ENCODE peak calls at places on chromosomes 11 and 22, in four cellular contexts. T is GM12865, Z is heart left ventricle, M is AG10803. B is an unnamed sample.
A peak's percentile ranks its signal among the peaks of the same experiment; 100 is the strongest.

GRCh38 chr11:11036185-11037161 is 178.6 kb upstream of the ZBED5 start:
- DNase-seq in M (peak; percentile 59), Z (peak; percentile 39), T (peak; percentile 84), B (peak; percentile 50)

GRCh38 chr11:62147545-62147944 is 23.7 kb downstream of the INCENP start:
- DNase-seq in M (no peak), T (no peak), Z (no peak), B (no peak)

GRCh38 chr11:65438257-65439151 is 15.9 kb downstream of the NEAT1 start:
- DNase-seq in T (no peak), Z (peak; percentile 3), M (peak; percentile 35), B (no peak)

GRCh38 chr22:33597274-33597985 is 322.8 kb downstream of the LARGE1 start:
- DNase-seq in T (no peak), M (no peak), Z (no peak), B (no peak)

GRCh38 chr22:36467042-36467810 is 14.2 kb downstream of the TXN2 start:
- DNase-seq in T (no peak), M (peak; percentile 81), Z (peak; percentile 78), B (no peak)

GRCh38 chr11:94129505-94130335 is 1.1 kb downstream of the PANX1 start:
- DNase-seq in T (peak; percentile 27), Z (no peak), M (peak; percentile 35), B (peak; percentile 34)

GRCh38 chr22:30857791-30858190 is 110.8 kb downstream of the MORC2 start:
- DNase-seq in Z (no peak), T (no peak), M (no peak), B (no peak)

GRCh38 chr11:86802601-86803051 is 2.3 kb downstream of the PRSS23 start:
- DNase-seq in M (peak; percentile 47), T (peak; percentile 29), Z (no peak), B (no peak)

GRCh38 chr11:70176940-70177689 is 26.0 kb upstream of the FADD start:
- DNase-seq in M (no peak), T (peak; percentile 38), Z (no peak), B (no peak)

GRCh38 chr11:20474951-20475517 is 87.5 kb downstream of the PRMT3 start:
- DNase-seq in T (peak; percentile 8), M (no peak), Z (no peak), B (no peak)

GRCh38 chr11:19466314-19466713 is 225.6 kb upstream of the E2F8 start:
- DNase-seq in M (no peak), T (no peak), Z (no peak), B (no peak)

GRCh38 chr22:41263704-41264103 is 22.3 kb downstream of the RANGAP1 start:
- DNase-seq in Z (no peak), M (no peak), T (no peak), B (no peak)

GRCh38 chr11:101718406-101718805 is 134.6 kb upstream of the TRPC6 start:
- DNase-seq in Z (no peak), M (no peak), T (no peak), B (no peak)

GRCh38 chr11:118343981-118344521 is at the start of gene CD3G:
- DNase-seq in T (no peak), Z (no peak), M (no peak), B (no peak)

GRCh38 chr11:73453562-73453961 is 77.4 kb downstream of the RELT start:
- DNase-seq in Z (no peak), M (peak; percentile 62), T (no peak), B (no peak)

GRCh38 chr11:101686514-101686913 is 102.7 kb upstream of the TRPC6 start:
- DNase-seq in M (peak; percentile 22), T (no peak), Z (no peak), B (no peak)

GRCh38 chr11:9092846-9093778 is 1.7 kb upstream of the SCUBE2 start:
- DNase-seq in Z (no peak), M (no peak), T (no peak), B (no peak)

GRCh38 chr22:49212466-49212865 is 615.2 kb downstream of the BRD1 start:
- DNase-seq in M (no peak), T (no peak), Z (peak; percentile 2), B (no peak)

GRCh38 chr22:42270178-42270511 is 308 bp downstream of the TCF20 start:
- DNase-seq in Z (peak; percentile 24), M (no peak), T (peak; percentile 41), B (no peak)

GRCh38 chr11:66868726-66869291 is 11.9 kb downstream of the LRFN4 start:
- DNase-seq in M (no peak), T (peak; percentile 86), Z (no peak), B (peak; percentile 60)

GRCh38 chr11:7599209-7599608 is 74.1 kb downstream of the CYB5R2 start:
- DNase-seq in Z (no peak), T (no peak), M (no peak), B (no peak)

GRCh38 chr11:65810046-65810868 is 23.4 kb downstream of the OVOL1 start:
- DNase-seq in M (no peak), Z (no peak), T (peak; percentile 26), B (no peak)

GRCh38 chr11:73072935-73073481 is 69.1 kb downstream of the FCHSD2 start:
- DNase-seq in Z (no peak), T (peak; percentile 77), M (peak; percentile 34), B (peak; percentile 57)

GRCh38 chr11:23455291-23455864 is 595.1 kb upstream of the CCDC179 start:
- DNase-seq in Z (no peak), M (no peak), T (no peak), B (no peak)

GRCh38 chr11:114316980-114317675 is 20.9 kb downstream of the NNMT start:
- DNase-seq in M (no peak), T (no peak), Z (no peak), B (no peak)

GRCh38 chr11:134633276-134633675 is 221.2 kb upstream of the B3GAT1 start:
- DNase-seq in Z (no peak), T (no peak), M (no peak), B (no peak)

GRCh38 chr11:134376150-134376921 is 35.7 kb downstream of the B3GAT1 start:
- DNase-seq in M (no peak), T (no peak), Z (no peak), B (no peak)

GRCh38 chr11:81869337-81870065 is 864.2 kb downstream of the FAM181B start:
- DNase-seq in Z (no peak), T (peak; percentile 93), M (no peak), B (peak; percentile 94)

GRCh38 chr11:74444173-74444832 is 23.0 kb downstream of the KCNE3 start:
- DNase-seq in Z (no peak), T (no peak), M (no peak), B (no peak)

DNA sequence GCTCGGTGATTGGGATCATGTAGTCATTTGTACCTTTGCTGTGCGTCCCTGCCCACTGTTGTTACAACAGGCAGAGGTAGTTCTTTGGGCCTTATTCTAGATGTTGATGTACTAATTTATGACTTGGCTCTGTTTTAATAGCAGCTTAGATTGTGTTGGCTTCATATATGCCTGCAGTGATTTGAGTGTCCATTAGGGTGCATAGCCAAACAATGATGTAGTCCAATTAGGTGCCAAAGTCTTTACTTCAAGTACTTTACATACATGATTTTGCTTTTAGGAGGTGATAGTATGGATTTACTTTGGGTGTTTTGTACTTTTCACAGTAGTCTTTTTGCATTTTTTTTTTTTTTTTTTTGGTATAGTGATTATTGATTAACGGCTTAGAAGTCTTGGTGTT is 46.4 kb downstream of the PPP6R3 start:
- DNase-seq in T (no peak), Z (no peak), M (no peak), B (no peak)
- TF ChIP-seq CTCF in T (no peak), Z (no peak), M (no peak), B (peak; percentile 10)

DNA sequence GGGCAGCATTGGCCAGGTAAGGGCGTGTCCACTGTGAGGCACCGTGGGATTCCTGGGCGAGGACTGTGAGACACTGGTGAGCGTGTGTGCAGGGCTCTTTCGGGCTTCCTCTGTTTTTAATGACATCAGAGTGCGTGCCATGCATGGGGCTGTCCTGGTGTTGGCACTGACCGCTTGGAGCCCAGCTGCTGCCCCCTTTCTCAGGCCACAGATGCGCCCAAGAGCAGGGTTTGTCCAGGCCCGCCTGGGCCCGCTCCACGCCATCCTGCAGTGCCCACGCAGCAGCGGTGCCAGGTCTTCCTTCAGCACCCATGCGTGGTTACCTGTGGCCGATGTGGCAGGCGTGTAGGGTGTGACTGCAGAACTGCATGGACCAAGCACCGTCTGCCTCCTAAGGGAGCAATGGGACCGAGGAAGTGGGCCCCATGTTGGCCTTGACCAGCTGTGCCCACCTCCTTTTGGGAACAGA is 72.3 kb upstream of the SEPTIN5 start:
- DNase-seq in T (no peak), Z (no peak), M (no peak), B (no peak)
- H3K4me3 ChIP-seq in T (no peak overlapping the region), Z (no peak overlapping the region), M (no peak overlapping the region), B (no peak overlapping the region)

GRCh38 chr22:16917144-16918003 is 90.6 kb downstream of the GAB4 start:
- DNase-seq in T (peak; percentile 78), M (peak; percentile 53), Z (peak; percentile 18), B (peak; percentile 31)
- TF ChIP-seq CTCF in T (peak; percentile 80), M (peak; percentile 67), Z (peak; percentile 60), B (peak; percentile 80)

GRCh38 chr11:122742350-122742749 is 86.8 kb downstream of the UBASH3B start:
- DNase-seq in T (no peak), M (no peak), Z (no peak), B (no peak)

GRCh38 chr11:122743093-122743741 is 87.7 kb downstream of the UBASH3B start:
- DNase-seq in M (no peak), T (no peak), Z (no peak), B (no peak)

GRCh38 chr11:122746050-122746478 is 90.5 kb downstream of the UBASH3B start:
- DNase-seq in M (no peak), T (peak; percentile 89), Z (no peak), B (peak; percentile 85)

GRCh38 chr11:122745111-122745510 is 89.6 kb downstream of the UBASH3B start:
- DNase-seq in M (no peak), Z (no peak), T (no peak), B (no peak)

DNA sequence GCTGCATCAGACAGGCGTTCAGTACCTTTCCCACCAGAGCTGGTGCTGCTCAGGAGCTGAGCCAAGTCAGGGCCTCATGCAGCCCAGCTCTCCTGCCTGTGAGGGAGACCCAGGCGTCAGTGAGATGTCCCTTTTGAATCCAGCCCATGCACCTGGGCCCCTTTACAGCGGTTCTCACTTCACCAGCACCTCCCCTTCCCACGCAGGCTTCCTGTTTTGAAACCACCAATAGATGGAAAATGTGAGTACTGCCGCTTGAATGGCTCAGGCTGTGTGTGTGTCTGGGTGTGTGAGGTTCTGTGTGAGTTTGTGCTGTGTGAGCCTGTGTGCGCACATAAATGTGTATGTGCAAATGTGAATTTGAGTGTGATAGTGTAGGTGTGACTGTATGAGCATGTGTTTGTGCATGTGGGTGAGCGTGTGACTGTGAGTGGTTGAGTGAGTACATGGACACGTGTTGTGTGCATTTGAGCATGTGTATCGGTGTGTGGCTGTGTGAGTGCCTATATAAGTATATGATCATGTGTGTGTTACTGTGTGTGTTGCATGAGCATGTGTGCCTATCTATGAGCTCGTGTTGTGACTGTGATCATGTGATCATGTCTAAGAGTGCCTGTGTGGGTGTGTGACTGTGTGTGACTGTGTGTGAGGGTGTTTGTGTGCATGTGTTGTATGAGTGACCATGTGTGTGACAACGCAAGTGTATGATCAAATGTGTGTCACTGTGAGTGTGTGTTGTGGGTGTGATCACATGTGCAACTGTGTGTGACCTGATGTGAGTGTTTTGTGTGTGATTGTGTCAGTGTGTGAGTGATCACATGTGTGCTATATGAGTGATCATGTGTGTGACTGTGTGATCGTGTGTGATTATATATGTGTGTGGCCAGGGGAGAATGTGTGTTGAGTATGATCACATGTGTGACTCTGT is 88.7 kb downstream of the UBASH3B start:
- DNase-seq in Z (no peak), T (peak; percentile 73), M (peak; percentile 39), B (peak; percentile 69)
- H3K4me3 ChIP-seq in Z (no peak overlapping the region), T (no peak overlapping the region), M (no peak overlapping the region), B (no peak overlapping the region)